ENCODE peak calls at places on chromosomes 3 and 15, in eight cellular contexts. X is pancreas, N is mucosa of descending colon, R is IMR-90, U is testis, P is fibroblast of lung, Z is tibial nerve, T is AG04450. J is an unnamed sample.
A peak's percentile ranks its signal among the peaks of the same experiment; 100 is the strongest.

GRCh38 chr3:172987268-172987667 is 153.8 kb downstream of the SPATA16 start:
- DNase-seq in N (no peak), U (peak; percentile 23), X (no peak), T (no peak), R (no peak), Z (no peak), P (no peak), J (no peak)

GRCh38 chr3:158702815-158703481 is 29.3 kb downstream of the RARRES1 start:
- DNase-seq in P (peak; percentile 88), Z (no peak), T (no peak), X (no peak), N (no peak), R (peak; percentile 85), U (no peak), J (no peak)

GRCh38 chr3:62708642-62709041 is 166.6 kb downstream of the CADPS start:
- DNase-seq in N (no peak), R (no peak), U (no peak), T (no peak), Z (no peak), X (no peak), P (no peak), J (no peak)

GRCh38 chr3:113264741-113265140 is 53.4 kb downstream of the BOC start:
- DNase-seq in N (no peak), U (no peak), X (no peak), T (no peak), R (no peak), P (no peak), Z (no peak), J (no peak)

GRCh38 chr3:101928890-101929289 is 79.6 kb downstream of the NFKBIZ start:
- DNase-seq in P (peak; percentile 87), N (no peak), T (no peak), U (no peak), Z (no peak), R (peak; percentile 73), X (no peak), J (no peak)

GRCh38 chr15:60155661-60156060 is 151.6 kb downstream of the FOXB1 start:
- DNase-seq in U (no peak), P (peak; percentile 69), N (no peak), X (no peak), Z (no peak), T (no peak), R (peak; percentile 16), J (no peak)

GRCh38 chr3:66885326-66886000 is 112.6 kb upstream of the KBTBD8 start:
- DNase-seq in T (no peak), Z (no peak), R (peak; percentile 11), N (no peak), P (peak; percentile 35), X (no peak), U (no peak), J (no peak)

GRCh38 chr3:131610174-131610573 is 107.4 kb upstream of the MRPL3 start:
- DNase-seq in N (no peak), R (no peak), Z (no peak), T (no peak), P (no peak), U (no peak), X (no peak), J (no peak)

GRCh38 chr3:127544806-127545545 is 45.6 kb downstream of the TPRA1 start:
- DNase-seq in P (no peak), U (no peak), T (no peak), X (no peak), N (no peak), Z (no peak), R (no peak), J (no peak)

GRCh38 chr3:10253731-10254130 is 5.5 kb downstream of the TATDN2 start:
- DNase-seq in N (no peak), R (no peak), P (no peak), Z (no peak), X (peak; percentile 72), T (no peak), U (no peak), J (no peak)

GRCh38 chr3:74866357-74866876 is 252.0 kb upstream of the CNTN3 start:
- DNase-seq in X (no peak), R (no peak), P (no peak), U (no peak), Z (no peak), N (no peak), T (no peak), J (no peak)

GRCh38 chr3:139302084-139302800 is 41.6 kb upstream of the MRPS22 start:
- DNase-seq in N (no peak), U (no peak), T (peak; percentile 97), Z (no peak), R (peak; percentile 99), X (no peak), P (peak; percentile 100), J (no peak)

GRCh38 chr3:175659951-175660350 is 800.8 kb downstream of the NAALADL2 start:
- DNase-seq in T (no peak), P (no peak), U (no peak), N (no peak), R (no peak), X (no peak), Z (no peak), J (no peak)

GRCh38 chr3:111919370-111920065 is 59.3 kb upstream of the ABHD10 start:
- DNase-seq in Z (no peak), T (no peak), N (no peak), P (no peak), R (no peak), X (no peak), U (no peak), J (no peak)

GRCh38 chr3:197028711-197029510 is 706 bp downstream of the MELTF start:
- DNase-seq in U (no peak), R (no peak), N (no peak), T (no peak), P (no peak), X (no peak), Z (no peak), J (no peak)

GRCh38 chr3:105315157-105315556 is 51.6 kb upstream of the ALCAM start:
- DNase-seq in Z (no peak), N (no peak), U (no peak), T (no peak), P (no peak), X (no peak), R (no peak), J (no peak)

GRCh38 chr3:105316307-105316706 is 50.4 kb upstream of the ALCAM start:
- DNase-seq in R (no peak), T (no peak), U (no peak), P (no peak), X (no peak), N (no peak), Z (no peak), J (no peak)

DNA sequence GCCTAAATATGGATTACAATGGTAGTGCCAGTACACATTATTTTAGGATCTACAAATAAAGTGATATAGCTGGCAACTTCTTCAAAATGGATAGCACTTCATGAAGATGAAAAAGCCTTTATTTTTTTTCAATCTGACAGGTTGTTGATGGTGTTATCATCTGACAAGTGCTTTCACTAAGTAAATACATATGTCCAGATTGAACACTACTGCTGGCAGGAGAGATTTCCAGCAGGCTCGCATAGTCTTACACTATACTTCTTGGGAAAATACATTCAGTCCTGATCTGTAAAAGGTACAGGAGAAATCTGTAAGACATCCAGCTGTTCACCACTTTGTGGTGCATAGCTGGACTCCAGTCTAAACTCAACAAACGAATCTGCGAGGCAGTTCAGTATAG is 50.9 kb upstream of the ALCAM start:
- DNase-seq in R (no peak), N (no peak), Z (no peak), T (no peak), X (no peak), P (no peak), U (no peak), J (no peak)
- H3K9me3 ChIP-seq in R (no peaks in the 10 kb centered on the region), N (no peaks in the 10 kb centered on the region), Z (no peaks in the 10 kb centered on the region), T (no peaks in the 10 kb centered on the region), X (no peaks in the 10 kb centered on the region), P (no peaks in the 10 kb centered on the region), U (no peaks in the 10 kb centered on the region), J (no peaks in the 10 kb centered on the region)

GRCh38 chr3:18645603-18646002 is 220.5 kb upstream of the SATB1 start:
- DNase-seq in T (no peak), X (no peak), Z (no peak), N (no peak), P (no peak), U (no peak), R (no peak), J (no peak)

GRCh38 chr3:18643290-18643689 is 218.2 kb upstream of the SATB1 start:
- DNase-seq in P (no peak), N (no peak), T (no peak), U (no peak), X (no peak), R (no peak), Z (no peak), J (no peak)

GRCh38 chr3:18641916-18642315 is 216.8 kb upstream of the SATB1 start:
- DNase-seq in P (no peak), N (no peak), T (no peak), R (no peak), U (no peak), X (no peak), Z (no peak), J (no peak)
- H3K9me3 ChIP-seq in P (no peaks in the 10 kb centered on the region), N (peaks cover 5% of the 10 kb centered on the region), T (peaks cover 9% of the 10 kb centered on the region), R (peaks cover 6% of the 10 kb centered on the region), U (no peaks in the 10 kb centered on the region), X (no peaks in the 10 kb centered on the region), Z (no peaks in the 10 kb centered on the region), J (no peaks in the 10 kb centered on the region)

GRCh38 chr3:6516143-6516542 is 344.8 kb upstream of the GRM7 start:
- DNase-seq in P (no peak), X (no peak), U (no peak), R (no peak), Z (no peak), N (no peak), T (no peak), J (no peak)

GRCh38 chr3:6524479-6524878 is 336.4 kb upstream of the GRM7 start:
- DNase-seq in N (no peak), T (no peak), R (no peak), X (no peak), U (no peak), Z (no peak), P (no peak), J (no peak)

GRCh38 chr3:6516694-6517093 is 344.2 kb upstream of the GRM7 start:
- DNase-seq in N (no peak), X (no peak), R (no peak), T (no peak), P (no peak), Z (no peak), U (no peak), J (no peak)

GRCh38 chr3:6518709-6519345 is 342.1 kb upstream of the GRM7 start:
- DNase-seq in U (no peak), N (no peak), T (no peak), P (no peak), Z (no peak), R (no peak), X (no peak), J (no peak)
- H3K9me3 ChIP-seq in U (no peaks in the 10 kb centered on the region), N (no peaks in the 10 kb centered on the region), T (peaks cover 13% of the 10 kb centered on the region), P (no peaks in the 10 kb centered on the region), Z (no peaks in the 10 kb centered on the region), R (peaks cover 9% of the 10 kb centered on the region), X (no peaks in the 10 kb centered on the region), J (no peaks in the 10 kb centered on the region)

GRCh38 chr3:185827595-185828344 is 2.9 kb upstream of the IGF2BP2 start:
- DNase-seq in Z (no peak), U (no peak), N (no peak), T (no peak), R (no peak), X (no peak), P (no peak), J (no peak)
- H3K9me3 ChIP-seq in Z (no peaks in the 10 kb centered on the region), U (no peaks in the 10 kb centered on the region), N (no peaks in the 10 kb centered on the region), T (peaks cover 4% of the 10 kb centered on the region), R (no peaks in the 10 kb centered on the region), X (no peaks in the 10 kb centered on the region), P (no peaks in the 10 kb centered on the region), J (no peaks in the 10 kb centered on the region)

J was measured in T-helper 17 cell.